ENCODE peak calls at places on chromosomes 11 and 22, in five cellular contexts. D, A, T, Y and H are unnamed samples.

GRCh38 chr11:4511846-4512245 is 29.4 kb downstream of the OR52K1 start:
- DNase-seq in A (no peak), Y (no peak), D (no peak), T (no peak), H (no peak)

GRCh38 chr22:47192651-47193437 is 430.4 kb downstream of the TBC1D22A start:
- DNase-seq in Y (peak), A (no peak), D (peak), T (peak), H (no peak)

GRCh38 chr22:28137036-28137435 is 218.0 kb upstream of the PITPNB start:
- DNase-seq in D (peak), A (no peak), Y (no peak), T (no peak), H (no peak)

GRCh38 chr11:77035580-77035979 is 1.4 kb downstream of the B3GNT6 start:
- DNase-seq in A (no peak), D (no peak), Y (no peak), T (no peak), H (no peak)

GRCh38 chr11:23869673-23870072 is 627.2 kb upstream of the LUZP2 start:
- DNase-seq in A (no peak), Y (no peak), D (no peak), T (no peak), H (no peak)

GRCh38 chr11:86484795-86485166 is 110.1 kb downstream of the CCDC81 start:
- DNase-seq in Y (no peak), D (no peak), A (no peak), T (no peak), H (no peak)

GRCh38 chr11:112513936-112514716 is 253.5 kb upstream of the PLET1 start:
- DNase-seq in T (no peak), D (no peak), Y (no peak), A (no peak), H (no peak)

GRCh38 chr22:46593211-46593676 is 26.9 kb upstream of the GRAMD4 start:
- DNase-seq in A (no peak), Y (no peak), D (no peak), T (no peak), H (no peak)

GRCh38 chr11:126059238-126059761 is 3.4 kb downstream of the CDON start:
- DNase-seq in A (no peak), T (peak), Y (no peak), D (no peak), H (no peak)

GRCh38 chr22:30159561-30160353 is 79.5 kb downstream of the HORMAD2 start:
- DNase-seq in A (peak), Y (no peak), D (no peak), T (no peak), H (peak)

GRCh38 chr22:22047776-22048175 is 65.2 kb upstream of the TOP3B start:
- DNase-seq in T (no peak), Y (no peak), A (no peak), D (no peak), H (no peak)

GRCh38 chr22:30695871-30696655 is 1.4 kb downstream of the OSBP2 start:
- DNase-seq in Y (no peak), D (no peak), A (no peak), T (no peak), H (no peak)

GRCh38 chr11:61533401-61533800 is 24.9 kb downstream of the LRRC10B start:
- DNase-seq in A (no peak), Y (no peak), D (no peak), T (no peak), H (no peak)

GRCh38 chr22:17013396-17014100 is 5.5 kb upstream of the GAB4 start:
- DNase-seq in Y (no peak), A (no peak), T (no peak), D (no peak), H (no peak)

GRCh38 chr11:120302001-120302805 is 22.9 kb upstream of the TLCD5 start:
- DNase-seq in D (no peak), T (no peak), Y (no peak), A (no peak), H (no peak)

GRCh38 chr11:79152511-79152910 is 288.3 kb downstream of the TENM4 start:
- DNase-seq in T (no peak), D (no peak), Y (no peak), A (no peak), H (no peak)

GRCh38 chr11:35174666-35175065 is 35.7 kb downstream of the CD44 start:
- DNase-seq in T (no peak), Y (no peak), A (no peak), D (no peak), H (no peak)

GRCh38 chr22:42365337-42365865 is 66.8 kb downstream of the NFAM1 start:
- DNase-seq in T (peak), A (no peak), D (peak), Y (no peak), H (no peak)

GRCh38 chr11:2156416-2157182 is 4.4 kb downstream of the INS start:
- DNase-seq in A (peak), Y (peak), D (peak), T (peak), H (peak)

GRCh38 chr11:15662285-15662684 is 547.6 kb downstream of the INSC start:
- DNase-seq in T (no peak), A (no peak), D (no peak), Y (no peak), H (no peak)

GRCh38 chr11:29432719-29433325 is 584.0 kb downstream of the KCNA4 start:
- DNase-seq in A (peak), T (no peak), Y (no peak), D (no peak), H (peak)

GRCh38 chr11:125057370-125058060 is 5.6 kb upstream of the SLC37A2 start:
- DNase-seq in A (no peak), T (no peak), Y (no peak), D (no peak), H (no peak)

GRCh38 chr22:43861529-43861928 is 784 bp downstream of the SULT4A1 start:
- DNase-seq in D (peak), T (peak), A (no peak), Y (peak), H (no peak)

GRCh38 chr11:120486138-120486537 is 25.4 kb upstream of the GRIK4 start:
- DNase-seq in Y (no peak), A (no peak), D (no peak), T (no peak), H (no peak)

GRCh38 chr22:36286096-36286957 is 33.4 kb downstream of the APOL1 start:
- DNase-seq in D (peak), A (peak), T (peak), Y (peak), H (peak)

GRCh38 chr11:61749607-61750217 is 2.7 kb upstream of the MYRF start:
- DNase-seq in D (no peak), T (peak), A (no peak), Y (no peak), H (no peak)

GRCh38 chr11:23284626-23285025 is 424.4 kb upstream of the CCDC179 start:
- DNase-seq in A (no peak), Y (no peak), T (no peak), D (no peak), H (no peak)

GRCh38 chr11:65498042-65498726 is 661 bp upstream of the MALAT1 start:
- DNase-seq in D (no peak), T (no peak), A (peak), Y (peak), H (peak)

GRCh38 chr22:39994046-39994565 is 648 bp upstream of the FAM83F start:
- DNase-seq in T (no peak), D (no peak), A (no peak), Y (no peak), H (no peak)

GRCh38 chr11:70481625-70482528 is 83.5 kb downstream of the CTTN start:
- DNase-seq in A (peak), Y (no peak), D (no peak), T (no peak), H (peak)

GRCh38 chr11:120335928-120336640 is at the start of gene ARHGEF12:
- DNase-seq in A (peak), D (peak), Y (peak), T (peak), H (peak)

GRCh38 chr11:101686514-101686913 is 102.7 kb upstream of the TRPC6 start:
- DNase-seq in Y (no peak), D (no peak), T (no peak), A (peak), H (peak)

GRCh38 chr22:40939202-40939601 is 12.0 kb upstream of the RBX1 start:
- DNase-seq in T (no peak), D (no peak), Y (no peak), A (no peak), H (no peak)

GRCh38 chr11:110507328-110507727 is 77.6 kb downstream of the FDX1 start:
- DNase-seq in D (no peak), A (no peak), Y (no peak), T (no peak), H (no peak)

GRCh38 chr11:20497124-20497792 is 102.2 kb upstream of the SLC6A5 start:
- DNase-seq in Y (no peak), D (no peak), T (no peak), A (no peak), H (no peak)

GRCh38 chr22:42829311-42829710 is 27.8 kb downstream of the ARFGAP3 start:
- DNase-seq in A (no peak), T (no peak), Y (no peak), D (no peak), H (no peak)

GRCh38 chr11:31397239-31397834 is 27.7 kb downstream of the DNAJC24 start:
- DNase-seq in A (peak), D (no peak), Y (no peak), T (no peak), H (peak)

GRCh38 chr11:59846556-59846955 is 1.3 kb upstream of the CBLIF start:
- DNase-seq in T (no peak), D (no peak), A (no peak), Y (no peak), H (no peak)